ENCODE peak calls at places on chromosomes 16 and 17, in eight cellular contexts. Y, T, C, R, K, A, W and X are unnamed samples.
A peak's percentile ranks its signal among the peaks of the same experiment; 100 is the strongest.

GRCh38 chr17:57735707-57736106 is 9.4 kb downstream of the CCDC182 start:
- DNase-seq in Y (peak; percentile 18), T (no peak), C (peak; percentile 46), R (peak; percentile 18), K (no peak), A (no peak), W (no peak), X (no peak)

GRCh38 chr17:31544186-31544585 is 152.7 kb downstream of the RAB11FIP4 start:
- DNase-seq in Y (no peak), T (no peak), C (no peak), R (no peak), K (no peak), A (no peak), W (no peak), X (no peak)

GRCh38 chr17:77018504-77018903 is 122.3 kb upstream of the SEC14L1 start:
- DNase-seq in Y (no peak), T (no peak), C (no peak), R (no peak), K (no peak), A (no peak), W (no peak), X (no peak)

GRCh38 chr16:60271382-60272180 is 1537.5 kb upstream of the GOT2 start:
- DNase-seq in Y (no peak), T (no peak), C (no peak), R (no peak), K (no peak), A (no peak), W (no peak), X (no peak)

GRCh38 chr17:82324566-82325285 is 7.3 kb upstream of the CD7 start:
- DNase-seq in Y (no peak), T (no peak), C (peak; percentile 19), R (no peak), K (no peak), A (no peak), W (no peak), X (no peak)

GRCh38 chr17:68198931-68199836 is 48.7 kb upstream of the AMZ2 start:
- DNase-seq in Y (no peak), T (no peak), C (no peak), R (no peak), K (no peak), A (no peak), W (peak; percentile 8), X (no peak)

GRCh38 chr17:38559025-38559879 is 46.5 kb downstream of the SRCIN1 start:
- DNase-seq in Y (peak; percentile 90), T (peak; percentile 24), C (peak; percentile 99), R (peak; percentile 87), K (peak; percentile 84), A (peak; percentile 90), W (no peak), X (no peak)

GRCh38 chr16:78720416-78720815 is 621.0 kb downstream of the WWOX start:
- DNase-seq in Y (no peak), T (no peak), C (no peak), R (no peak), K (no peak), A (no peak), W (no peak), X (no peak)

GRCh38 chr16:30369091-30369937 is 980 bp downstream of the TBC1D10B start:
- DNase-seq in Y (no peak), T (no peak), C (no peak), R (no peak), K (no peak), A (no peak), W (no peak), X (no peak)

GRCh38 chr17:76452102-76452645 is 778 bp downstream of the UBE2O start:
- DNase-seq in Y (no peak), T (no peak), C (no peak), R (no peak), K (no peak), A (no peak), W (no peak), X (no peak)

GRCh38 chr16:19666451-19666850 is 51.6 kb downstream of the KNOP1 start:
- DNase-seq in Y (no peak), T (no peak), C (no peak), R (no peak), K (no peak), A (no peak), W (no peak), X (no peak)

GRCh38 chr17:48048321-48049140 is at the start of gene NFE2L1:
- DNase-seq in Y (no peak), T (peak; percentile 94), C (peak; percentile 91), R (peak; percentile 59), K (peak; percentile 94), A (peak; percentile 95), W (peak; percentile 93), X (peak; percentile 61)

GRCh38 chr17:69539781-69540319 is 125.4 kb downstream of the MAP2K6 start:
- DNase-seq in Y (no peak), T (peak; percentile 57), C (no peak), R (peak; percentile 25), K (no peak), A (no peak), W (peak; percentile 93), X (no peak)

GRCh38 chr17:75654176-75654575 is 12.8 kb downstream of the RECQL5 start:
- DNase-seq in Y (no peak), T (no peak), C (no peak), R (no peak), K (no peak), A (no peak), W (no peak), X (no peak)

GRCh38 chr16:48556913-48557351 is 53.0 kb downstream of the N4BP1 start:
- DNase-seq in Y (no peak), T (peak; percentile 63), C (no peak), R (no peak), K (no peak), A (no peak), W (peak; percentile 82), X (peak; percentile 45)

GRCh38 chr16:50797456-50797855 is 55.6 kb downstream of the CYLD start:
- DNase-seq in Y (no peak), T (peak; percentile 18), C (no peak), R (no peak), K (no peak), A (no peak), W (peak; percentile 9), X (no peak)

GRCh38 chr17:68127914-68128313 is 92.4 kb downstream of the KPNA2 start:
- DNase-seq in Y (no peak), T (no peak), C (no peak), R (no peak), K (no peak), A (no peak), W (no peak), X (no peak)

GRCh38 chr17:8057691-8058114 is 18.8 kb downstream of the ALOX15B start:
- DNase-seq in Y (peak; percentile 60), T (peak; percentile 73), C (peak; percentile 40), R (peak; percentile 92), K (peak; percentile 74), A (peak; percentile 67), W (peak; percentile 71), X (peak; percentile 75)

GRCh38 chr17:8060274-8060673 is 21.4 kb downstream of the ALOX15B start:
- DNase-seq in Y (peak; percentile 66), T (peak; percentile 63), C (peak; percentile 36), R (peak; percentile 83), K (no peak), A (peak; percentile 80), W (peak; percentile 66), X (peak; percentile 53)

GRCh38 chr17:8056232-8056975 is 17.5 kb downstream of the ALOX15B start:
- DNase-seq in Y (no peak), T (peak; percentile 63), C (no peak), R (no peak), K (peak; percentile 78), A (peak; percentile 70), W (peak; percentile 67), X (no peak)

GRCh38 chr17:8056976-8057625 is 18.2 kb downstream of the ALOX15B start:
- DNase-seq in Y (no peak), T (no peak), C (no peak), R (no peak), K (no peak), A (peak; percentile 35), W (no peak), X (no peak)

GRCh38 chr17:8059131-8059530 is 20.3 kb downstream of the ALOX15B start:
- DNase-seq in Y (no peak), T (no peak), C (no peak), R (no peak), K (peak; percentile 15), A (peak; percentile 38), W (no peak), X (no peak)
- H3K4me3 ChIP-seq in Y (no peak overlapping the region), T (no peak overlapping the region), C (no peak overlapping the region), R (no peak overlapping the region), K (no peak overlapping the region), A (no peak overlapping the region), W (no peak overlapping the region), X (no peak overlapping the region)

GRCh38 chr17:36105718-36106117 is 2.1 kb downstream of the CCL4 start:
- DNase-seq in Y (no peak), T (no peak), C (no peak), R (no peak), K (no peak), A (no peak), W (no peak), X (no peak)

GRCh38 chr17:36107660-36108059 is 4.0 kb downstream of the CCL4 start:
- DNase-seq in Y (no peak), T (no peak), C (no peak), R (no peak), K (no peak), A (no peak), W (no peak), X (no peak)

DNA sequence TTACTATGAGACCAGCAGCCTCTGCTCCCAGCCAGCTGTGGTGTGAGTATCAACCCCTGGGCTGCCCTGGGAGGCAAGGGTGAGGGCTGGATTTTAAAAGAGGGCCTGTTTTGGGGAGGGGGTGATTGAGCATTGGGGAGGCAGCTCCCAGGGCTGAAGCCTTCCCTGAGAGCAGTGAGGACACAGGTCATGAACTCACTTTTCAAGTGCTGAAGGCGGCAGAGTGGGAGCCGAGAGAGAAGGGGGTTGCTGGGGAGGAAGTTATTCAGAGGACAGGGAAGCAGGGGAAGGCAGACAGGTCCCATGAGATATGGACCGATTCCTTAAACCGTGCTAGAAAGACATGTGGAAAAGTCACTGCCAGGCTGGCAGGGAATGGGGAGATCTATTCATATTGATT is 974 bp downstream of the CCL4 start:
- DNase-seq in Y (no peak), T (no peak), C (no peak), R (no peak), K (no peak), A (no peak), W (no peak), X (no peak)
- H3K4me3 ChIP-seq in Y (no peak overlapping the region), T (no peak overlapping the region), C (no peak overlapping the region), R (no peak overlapping the region), K (no peak overlapping the region), A (no peak overlapping the region), W (no peak overlapping the region), X (no peak overlapping the region)

GRCh38 chr17:3557768-3558583 is at the start of gene TRPV3:
- DNase-seq in Y (no peak), T (peak; percentile 31), C (peak; percentile 35), R (no peak), K (no peak), A (no peak), W (no peak), X (no peak)
- H3K4me3 ChIP-seq in Y (no peak within 1 kb of the TSS), T (no peak within 1 kb of the TSS), C (no peak within 1 kb of the TSS), R (no peak within 1 kb of the TSS), K (no peak within 1 kb of the TSS), A (peak within 1 kb of the TSS; percentile 36), W (no peak within 1 kb of the TSS), X (no peak within 1 kb of the TSS)

DNA sequence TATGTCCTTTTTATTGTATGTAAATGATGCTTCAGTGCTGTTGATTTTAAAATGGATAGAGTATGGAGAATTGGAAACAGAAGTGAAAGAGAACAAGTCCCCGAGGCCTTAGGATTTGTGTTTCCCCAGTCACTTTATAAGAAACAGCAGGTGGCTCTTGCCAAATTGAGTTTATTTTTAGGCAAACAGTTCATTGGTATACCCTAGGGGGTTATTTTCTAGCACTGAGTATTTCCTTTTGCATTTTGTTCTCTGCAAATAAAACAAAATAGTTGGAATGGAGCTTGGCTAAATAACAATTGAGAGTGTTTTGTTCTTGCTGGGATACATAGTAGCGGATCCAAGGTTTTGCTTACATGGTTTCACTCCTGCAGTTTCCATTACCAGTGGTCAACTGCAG is 591.1 kb upstream of the C16orf82 start:
- DNase-seq in Y (no peak), T (no peak), C (no peak), R (peak; percentile 57), K (no peak), A (no peak), W (no peak), X (no peak)
- H3K4me3 ChIP-seq in Y (no peak overlapping the region), T (no peak overlapping the region), C (no peak overlapping the region), R (no peak overlapping the region), K (no peak overlapping the region), A (no peak overlapping the region), W (no peak overlapping the region), X (no peak overlapping the region)